ENCODE peak calls at places on chromosome 5, in seven cellular contexts. N, P, A, X, S, K and O are unnamed samples. For H3K4me1, H3K9me3 and H3K36me3, the result is how much of the 10 kb centered on the place peaks cover.

GRCh38 chr5:143435207-143435657 is 31.7 kb upstream of the NR3C1 start:
- DNase-seq in N (peak), P (no peak), A (no peak), X (no peak), S (no peak), K (no peak), O (no peak)

GRCh38 chr5:759111-759741 is 25.3 kb downstream of the ZDHHC11B start:
- DNase-seq in N (peak), P (peak), A (peak), X (peak), S (peak), K (peak), O (peak)

GRCh38 chr5:72599519-72600400 is 92.5 kb upstream of the ZNF366 start:
- DNase-seq in N (no peak), P (no peak), A (no peak), X (peak), S (no peak), K (no peak), O (no peak)

GRCh38 chr5:32583582-32584232 is 1.6 kb upstream of the SUB1 start:
- DNase-seq in N (peak), P (no peak), A (no peak), X (no peak), S (no peak), K (no peak), O (no peak)

GRCh38 chr5:10456583-10457562 is 15.2 kb downstream of the ROPN1L start:
- DNase-seq in N (no peak), P (no peak), A (peak), X (peak), S (no peak), K (no peak), O (no peak)

GRCh38 chr5:27474395-27474794 is 436.0 kb upstream of the CDH9 start:
- DNase-seq in N (no peak), P (no peak), A (no peak), X (no peak), S (no peak), K (no peak), O (no peak)

GRCh38 chr5:143695941-143696340 is 116.0 kb upstream of the HMHB1 start:
- DNase-seq in N (no peak), P (no peak), A (no peak), X (no peak), S (no peak), K (no peak), O (no peak)

GRCh38 chr5:31811210-31811609 is 172.3 kb downstream of the PDZD2 start:
- DNase-seq in N (no peak), P (no peak), A (no peak), X (peak), S (no peak), K (no peak), O (no peak)

GRCh38 chr5:76544268-76544926 is 78.8 kb downstream of the F2RL2 start:
- DNase-seq in N (peak), P (no peak), A (no peak), X (no peak), S (peak), K (no peak), O (no peak)

GRCh38 chr5:179343021-179343781 is 2.1 kb downstream of the ADAMTS2 start:
- DNase-seq in N (no peak), P (no peak), A (peak), X (no peak), S (no peak), K (no peak), O (no peak)

GRCh38 chr5:1086871-1087270 is 25.0 kb downstream of the SLC12A7 start:
- DNase-seq in N (no peak), P (no peak), A (no peak), X (no peak), S (no peak), K (no peak), O (no peak)

GRCh38 chr5:110371011-110371724 is 355.3 kb downstream of the TMEM232 start:
- DNase-seq in N (no peak), P (no peak), A (no peak), X (no peak), S (no peak), K (no peak), O (no peak)

GRCh38 chr5:123813937-123814624 is 302.1 kb downstream of the CSNK1G3 start:
- DNase-seq in N (no peak), P (no peak), A (no peak), X (peak), S (no peak), K (no peak), O (no peak)

GRCh38 chr5:150481708-150481965 is 26.3 kb upstream of the NDST1 start:
- DNase-seq in N (no peak), P (no peak), A (no peak), X (no peak), S (no peak), K (no peak), O (no peak)

GRCh38 chr5:96582343-96582742 is 79.8 kb upstream of the CAST start:
- DNase-seq in N (peak), P (no peak), A (no peak), X (no peak), S (no peak), K (no peak), O (no peak)

GRCh38 chr5:174529925-174530681 is 194.3 kb upstream of the MSX2 start:
- DNase-seq in N (no peak), P (no peak), A (no peak), X (no peak), S (no peak), K (no peak), O (no peak)

GRCh38 chr5:2913306-2913705 is 161.8 kb upstream of the IRX2 start:
- DNase-seq in N (no peak), P (no peak), A (peak), X (no peak), S (no peak), K (no peak), O (peak)

GRCh38 chr5:90866333-90866732 is 307.7 kb downstream of the ADGRV1 start:
- DNase-seq in N (no peak), P (no peak), A (no peak), X (peak), S (no peak), K (no peak), O (no peak)

GRCh38 chr5:88879724-88880123 is 3.3 kb downstream of the MEF2C start:
- DNase-seq in N (no peak), P (no peak), A (no peak), X (no peak), S (no peak), K (no peak), O (no peak)

GRCh38 chr5:14945450-14945849 is 73.9 kb upstream of the ANKH start:
- DNase-seq in N (no peak), P (no peak), A (no peak), X (no peak), S (no peak), K (no peak), O (no peak)

GRCh38 chr5:79547429-79547822 is 33.5 kb upstream of the HOMER1 start:
- DNase-seq in N (no peak), P (no peak), A (no peak), X (peak), S (no peak), K (no peak), O (no peak)

GRCh38 chr5:125550237-125550636 is 803.8 kb upstream of the ZNF608 start:
- DNase-seq in N (no peak), P (no peak), A (no peak), X (no peak), S (no peak), K (no peak), O (no peak)

GRCh38 chr5:106408141-106408540 is 1262.6 kb downstream of the EFNA5 start:
- DNase-seq in N (no peak), P (no peak), A (no peak), X (no peak), S (no peak), K (no peak), O (no peak)

GRCh38 chr5:33690736-33691135 is 201.1 kb downstream of the ADAMTS12 start:
- DNase-seq in N (no peak), P (no peak), A (no peak), X (no peak), S (no peak), K (no peak), O (no peak)

GRCh38 chr5:96919754-96920197 is 16.1 kb upstream of the LNPEP start:
- DNase-seq in N (no peak), P (no peak), A (no peak), X (no peak), S (no peak), K (no peak), O (no peak)

GRCh38 chr5:32322882-32323281 is 10.1 kb upstream of the MTMR12 start:
- DNase-seq in N (no peak), P (no peak), A (no peak), X (no peak), S (no peak), K (no peak), O (peak)

GRCh38 chr5:121691478-121691877 is 160.2 kb upstream of the FTMT start:
- DNase-seq in N (no peak), P (no peak), A (no peak), X (peak), S (no peak), K (no peak), O (no peak)

GRCh38 chr5:116572375-116573278 is 2.0 kb downstream of the SEMA6A start:
- DNase-seq in N (peak), P (peak), A (peak), X (no peak), S (peak), K (peak), O (no peak)

GRCh38 chr5:148401604-148402003 is 17.8 kb downstream of the FBXO38 start:
- DNase-seq in N (no peak), P (no peak), A (no peak), X (no peak), S (no peak), K (no peak), O (no peak)

GRCh38 chr5:179754024-179754423 is 21.4 kb downstream of the MAML1 start:
- DNase-seq in N (no peak), P (no peak), A (no peak), X (no peak), S (no peak), K (no peak), O (no peak)

GRCh38 chr5:93800988-93801811 is 59.8 kb upstream of the POU5F2 start:
- DNase-seq in N (no peak), P (no peak), A (no peak), X (peak), S (peak), K (no peak), O (no peak)

GRCh38 chr5:28313543-28314334 is 1275.4 kb upstream of the CDH9 start:
- DNase-seq in N (no peak), P (no peak), A (no peak), X (peak), S (no peak), K (no peak), O (no peak)

GRCh38 chr5:150180241-150181027 is 9.4 kb upstream of the SLC6A7 start:
- DNase-seq in N (peak), P (peak), A (no peak), X (no peak), S (no peak), K (peak), O (peak)

GRCh38 chr5:143920772-143921171 is 108.8 kb downstream of the HMHB1 start:
- DNase-seq in N (no peak), P (no peak), A (no peak), X (peak), S (no peak), K (no peak), O (no peak)

GRCh38 chr5:14059810-14060209 is 83.3 kb upstream of the TRIO start:
- DNase-seq in N (no peak), P (no peak), A (no peak), X (no peak), S (no peak), K (no peak), O (no peak)

GRCh38 chr5:59380350-59380951 is 513.1 kb downstream of the PDE4D start:
- DNase-seq in N (no peak), P (no peak), A (no peak), X (peak), S (no peak), K (no peak), O (no peak)

GRCh38 chr5:134097221-134097620 is 17.3 kb upstream of the TCF7 start:
- DNase-seq in N (no peak), P (peak), A (no peak), X (no peak), S (no peak), K (no peak), O (no peak)
- H3K4me1 ChIP-seq in N (under half), P (under half), A (under half), X (under half), S (under half), K (under half), O (under half)

DNA sequence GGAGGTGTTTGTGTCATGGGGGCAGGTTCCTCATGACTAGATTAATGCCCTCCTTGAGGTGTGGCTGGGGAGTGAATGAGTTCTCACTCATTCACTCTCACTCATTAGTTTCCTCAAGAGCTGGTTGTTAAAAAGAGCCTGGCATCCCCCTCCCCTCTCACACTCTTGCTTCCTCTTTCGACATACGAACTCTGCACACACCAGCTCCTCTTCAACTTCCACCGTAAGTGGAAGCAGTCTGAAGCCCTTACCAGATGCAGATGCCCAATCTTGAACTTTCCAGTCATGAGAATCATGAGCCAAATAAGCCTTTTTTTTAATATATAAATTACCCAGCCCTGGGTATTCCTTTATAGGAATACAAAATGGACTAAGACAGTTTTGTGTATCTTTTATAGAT is 82.5 kb downstream of the SPRY4 start:
- DNase-seq in N (no peak), P (no peak), A (no peak), X (no peak), S (no peak), K (no peak), O (no peak)
- H3K9me3 ChIP-seq in N (under half), P (under half), A (under half), X (under half), S (under half), K (under half), O (under half)

GRCh38 chr5:126576974-126577373 is 18.0 kb downstream of the ALDH7A1 start:
- DNase-seq in N (no peak), P (no peak), A (no peak), X (no peak), S (no peak), K (no peak), O (no peak)

GRCh38 chr5:126577415-126577814 is 17.6 kb downstream of the ALDH7A1 start:
- DNase-seq in N (no peak), P (no peak), A (no peak), X (no peak), S (no peak), K (no peak), O (no peak)

GRCh38 chr5:126575644-126576043 is 19.4 kb downstream of the ALDH7A1 start:
- DNase-seq in N (no peak), P (no peak), A (no peak), X (no peak), S (no peak), K (no peak), O (no peak)

DNA sequence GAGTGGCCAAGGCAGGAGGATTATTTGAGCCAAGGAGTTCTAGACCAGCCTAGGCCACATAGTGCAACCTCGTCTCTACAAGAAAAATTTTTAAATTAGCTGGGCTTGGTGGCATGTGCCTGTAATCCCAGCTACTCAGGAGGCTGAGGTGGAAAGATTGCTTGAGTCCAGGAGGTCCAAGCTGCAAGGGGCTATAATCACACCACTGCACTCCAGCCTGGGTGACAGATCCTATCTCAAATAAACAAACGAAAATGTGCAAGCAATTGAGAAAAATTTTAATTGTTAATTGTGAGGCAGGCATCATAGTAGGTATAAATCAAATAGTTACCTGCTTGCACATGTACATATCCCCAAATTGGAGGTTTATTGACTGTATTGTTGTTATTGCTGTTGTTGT is 15.3 kb downstream of the ALDH7A1 start:
- DNase-seq in N (no peak), P (no peak), A (no peak), X (no peak), S (no peak), K (no peak), O (no peak)
- H3K36me3 ChIP-seq in N (under half), P (half or more), A (under half), X (under half), S (half or more), K (under half), O (under half)

DNA sequence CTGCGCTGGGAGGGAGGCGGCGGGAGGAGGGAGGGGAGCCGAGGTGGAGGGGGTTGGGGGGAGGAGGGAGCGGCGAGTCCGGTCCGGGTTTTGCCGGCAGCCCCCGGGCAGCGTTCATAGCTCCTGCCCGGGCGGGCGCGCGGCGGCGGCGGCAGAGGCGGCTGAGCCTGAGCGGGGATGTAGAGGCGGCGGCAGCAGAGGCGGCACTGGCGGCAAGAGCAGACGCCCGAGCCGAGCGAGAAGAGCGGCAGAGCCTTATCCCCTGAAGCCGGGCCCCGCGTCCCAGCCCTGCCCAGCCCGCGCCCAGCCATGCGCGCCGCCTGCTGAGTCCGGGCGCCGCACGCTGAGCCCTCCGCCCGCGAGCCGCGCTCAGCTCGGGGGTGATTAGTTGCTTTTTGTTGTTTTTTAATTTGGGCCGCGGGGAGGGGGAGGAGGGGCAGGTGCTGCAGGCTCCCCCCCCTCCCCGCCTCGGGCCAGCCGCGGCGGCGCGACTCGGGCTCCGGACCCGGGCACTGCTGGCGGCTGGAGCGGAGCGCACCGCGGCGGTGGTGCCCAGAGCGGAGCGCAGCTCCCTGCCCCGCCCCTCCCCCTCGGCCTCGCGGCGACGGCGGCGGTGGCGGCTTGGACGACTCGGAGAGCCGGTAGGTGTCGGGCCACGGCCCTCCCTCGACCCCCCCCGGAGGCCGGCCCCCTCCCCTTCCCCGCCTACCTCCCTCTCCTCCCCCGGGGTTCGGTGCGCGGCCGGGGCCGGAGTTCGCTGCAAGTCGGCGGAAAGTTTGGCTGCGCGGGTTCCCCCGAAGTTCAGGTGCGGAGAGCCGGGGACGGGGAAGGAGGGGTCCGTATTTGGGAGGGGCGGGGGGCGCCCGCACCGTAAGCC is at the start of gene CXXC5:
- DNase-seq in N (peak), P (peak), A (peak), X (peak), S (peak), K (peak), O (no peak)
- H3K4me1 ChIP-seq in N (under half), P (under half), A (under half), X (half or more), S (under half), K (half or more), O (half or more)

GRCh38 chr5:127849891-127850290 is 146.7 kb downstream of the CCDC192 start:
- DNase-seq in N (peak), P (no peak), A (no peak), X (no peak), S (no peak), K (no peak), O (no peak)
- H3K9me3 ChIP-seq in N (under half), P (under half), A (under half), X (under half), S (under half), K (under half), O (under half)

GRCh38 chr5:132896685-132897084 is 23.2 kb downstream of the LEAP2 start:
- DNase-seq in N (no peak), P (no peak), A (no peak), X (no peak), S (no peak), K (no peak), O (no peak)
- H3K36me3 ChIP-seq in N (under half), P (half or more), A (half or more), X (half or more), S (half or more), K (under half), O (half or more)